ENCODE peak calls at places on chromosome 11, in ten cellular contexts. G is AG10803, T is choroid plexus epithelial cell, Z is neural crest cell, K is tibial nerve, F is cardiac muscle cell, J is kidney, B is AG09319, M is foreskin keratinocyte, Q is astrocyte of the spinal cord. Y is an unnamed sample.
A peak's percentile ranks its signal among the peaks of the same experiment; 100 is the strongest.

GRCh38 chr11:125494987-125495725 is 909 bp downstream of the FEZ1 start:
- DNase-seq in J (peak; percentile 76), Z (peak; percentile 36), F (peak; percentile 59), M (peak; percentile 78), T (peak; percentile 26), G (peak; percentile 39), K (peak; percentile 28), Q (peak; percentile 44), B (no peak), Y (peak; percentile 51)

GRCh38 chr11:720017-720641 is 14.1 kb downstream of the EPS8L2 start:
- DNase-seq in K (no peak), Z (no peak), M (no peak), B (no peak), G (no peak), Q (no peak), J (no peak), F (no peak), T (no peak), Y (no peak)

GRCh38 chr11:72985645-72986044 is 156.5 kb downstream of the FCHSD2 start:
- DNase-seq in F (no peak), J (no peak), Q (no peak), T (peak; percentile 54), Z (no peak), G (no peak), B (no peak), M (no peak), K (no peak), Y (no peak)

GRCh38 chr11:116033931-116034553 is 529.8 kb upstream of the CADM1 start:
- DNase-seq in K (no peak), F (peak; percentile 77), B (no peak), G (no peak), T (no peak), J (no peak), M (no peak), Z (no peak), Q (no peak), Y (peak; percentile 3)

GRCh38 chr11:12233602-12233925 is 123.2 kb downstream of the MICAL2 start:
- DNase-seq in B (no peak), J (no peak), M (no peak), F (no peak), G (no peak), T (peak; percentile 47), Z (no peak), K (no peak), Q (no peak), Y (no peak)

GRCh38 chr11:120123946-120124345 is 14.0 kb downstream of the TRIM29 start:
- DNase-seq in F (no peak), M (no peak), Q (no peak), T (no peak), Z (no peak), G (no peak), B (no peak), K (no peak), J (no peak), Y (no peak)

GRCh38 chr11:93549986-93550385 is 6.8 kb upstream of the SMCO4 start:
- DNase-seq in G (no peak), Q (no peak), T (no peak), M (no peak), F (no peak), K (no peak), J (no peak), B (no peak), Z (no peak), Y (no peak)

GRCh38 chr11:65821107-65821506 is 12.7 kb upstream of the SNX32 start:
- DNase-seq in J (no peak), K (no peak), F (no peak), Q (no peak), T (no peak), Z (no peak), G (no peak), M (no peak), B (no peak), Y (no peak)

GRCh38 chr11:10935015-10935564 is 77.2 kb upstream of the ZBED5 start:
- DNase-seq in B (no peak), F (no peak), T (no peak), M (no peak), J (no peak), K (no peak), Q (no peak), G (no peak), Z (no peak), Y (no peak)

GRCh38 chr11:28526406-28526751 is 418.2 kb downstream of the METTL15 start:
- DNase-seq in J (no peak), Z (no peak), M (no peak), G (peak; percentile 16), Q (no peak), F (no peak), T (peak; percentile 23), K (no peak), B (no peak), Y (no peak)

GRCh38 chr11:134110252-134110651 is 41.4 kb downstream of the JAM3 start:
- DNase-seq in J (no peak), T (no peak), F (no peak), Q (no peak), G (no peak), M (no peak), K (no peak), Z (no peak), B (no peak), Y (no peak)

GRCh38 chr11:20013346-20014066 is 146.8 kb downstream of the DBX1 start:
- DNase-seq in J (no peak), B (no peak), T (peak; percentile 60), G (no peak), M (peak; percentile 52), F (peak; percentile 64), Q (peak; percentile 46), Z (no peak), K (no peak), Y (no peak)

GRCh38 chr11:75868990-75869389 is 54.0 kb downstream of the UVRAG start:
- DNase-seq in M (no peak), T (no peak), K (no peak), Z (no peak), F (peak; percentile 17), J (no peak), B (no peak), G (no peak), Q (no peak), Y (no peak)

GRCh38 chr11:12091957-12092558 is 18.3 kb upstream of the MICAL2 start:
- DNase-seq in M (no peak), B (no peak), J (no peak), K (no peak), Z (no peak), F (no peak), Q (no peak), G (peak; percentile 43), T (peak; percentile 67), Y (no peak)

GRCh38 chr11:22828373-22828772 is 1.2 kb downstream of the SVIP start:
- DNase-seq in Q (no peak), B (no peak), J (no peak), F (no peak), Z (no peak), M (no peak), G (no peak), K (no peak), T (no peak), Y (no peak)

GRCh38 chr11:73989156-73989555 is 6.5 kb upstream of the UCP2 start:
- DNase-seq in Z (no peak), K (no peak), B (no peak), T (no peak), Q (no peak), F (no peak), M (no peak), J (no peak), G (no peak), Y (no peak)
- TF ChIP-seq CTCF in Z (no peak), K (no peak), B (peak; percentile 7), T (no peak), Q (no peak), F (peak; percentile 34), M (no peak), J (no peak), G (no peak), Y (no peak)

GRCh38 chr11:104944080-104944479 is 24.3 kb downstream of the CASP4 start:
- DNase-seq in Q (no peak), T (no peak), B (no peak), Z (no peak), K (no peak), J (no peak), F (no peak), G (no peak), M (no peak), Y (no peak)

GRCh38 chr11:104943561-104943960 is 24.8 kb downstream of the CASP4 start:
- DNase-seq in B (no peak), Q (no peak), F (no peak), G (no peak), Z (no peak), K (no peak), M (no peak), T (no peak), J (no peak), Y (no peak)

GRCh38 chr11:104946907-104947306 is 21.5 kb downstream of the CASP4 start:
- DNase-seq in K (peak; percentile 42), G (peak; percentile 59), F (no peak), Z (no peak), B (no peak), M (peak; percentile 65), J (no peak), Q (peak; percentile 49), T (peak; percentile 78), Y (peak; percentile 20)
- TF ChIP-seq CTCF in K (peak; percentile 26), G (peak; percentile 61), F (peak; percentile 51), Z (peak; percentile 64), B (peak; percentile 36), M (peak; percentile 74), J (peak; percentile 53), Q (peak; percentile 36), T (peak; percentile 58), Y (peak; percentile 29)

DNA sequence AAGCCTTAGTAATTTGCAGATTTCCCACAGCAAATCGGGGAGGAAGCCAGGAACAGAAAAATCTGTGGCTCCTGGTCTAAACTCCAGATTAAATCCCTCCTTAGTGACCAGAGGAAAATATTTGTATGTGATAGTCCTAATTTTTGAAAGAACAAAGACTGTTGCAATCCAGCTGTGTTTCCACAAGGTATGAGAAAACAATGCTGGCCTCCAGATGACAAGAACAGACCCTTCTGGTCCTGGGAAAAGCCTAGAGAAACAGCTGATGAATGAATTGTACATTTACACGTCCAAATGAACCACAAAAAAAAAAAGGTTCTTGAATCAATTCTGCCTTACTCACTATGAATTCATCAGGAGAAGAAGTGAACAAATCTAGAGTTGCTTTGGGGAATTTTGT is 63.7 kb downstream of the ETS1 start:
- DNase-seq in F (no peak), K (no peak), G (peak; percentile 95), J (no peak), M (peak; percentile 56), Z (no peak), B (no peak), Q (peak; percentile 73), T (peak; percentile 69), Y (no peak)
- TF ChIP-seq CTCF in F (no peak), K (no peak), G (no peak), J (no peak), M (no peak), Z (no peak), B (no peak), Q (no peak), T (no peak), Y (no peak)

GRCh38 chr11:113372317-113372716 is 15.3 kb upstream of the ANKK1 start:
- DNase-seq in T (no peak), B (no peak), Q (no peak), J (no peak), M (peak; percentile 34), F (no peak), K (no peak), G (no peak), Z (no peak), Y (no peak)
- TF ChIP-seq CTCF in T (peak; percentile 34), B (no peak), Q (peak; percentile 27), J (no peak), M (peak; percentile 57), F (peak; percentile 45), K (no peak), G (no peak), Z (peak; percentile 18), Y (no peak)